ENCODE peak calls at places on chromosomes 1 and 21, in seven cellular contexts. J is CD4-positive, alpha-beta T cell; W is HFF-Myc; X is activated T-cell treated with anti-CD3 and anti-CD28 coated beads for 24 hours; O is BJ; E is NCI-H748 treated with DMSO at 0.1 percent for 48 hours; T is ELR. K is an unnamed sample.

GRCh38 chr1:6075747-6076146 is 30.1 kb downstream of the KCNAB2 start:
- DNase-seq in T (peak; percentile 49), X (no peak), O (no peak), J (no peak), W (no peak), E (no peak), K (no peak)

GRCh38 chr21:38913120-38913975 is 107.6 kb downstream of the ETS2 start:
- DNase-seq in E (no peak), X (no peak), T (peak; percentile 32), O (no peak), W (no peak), J (no peak), K (peak; percentile 92)

GRCh38 chr1:4657244-4657789 is 2.9 kb downstream of the AJAP1 start:
- DNase-seq in X (no peak), J (no peak), O (no peak), T (no peak), E (no peak), W (no peak), K (no peak)

GRCh38 chr1:182143825-182144661 is 82.5 kb upstream of the ZNF648 start:
- DNase-seq in T (no peak), E (no peak), X (no peak), W (peak; percentile 67), O (peak; percentile 69), J (no peak), K (peak; percentile 65)

GRCh38 chr21:33644383-33645074 is 2.2 kb downstream of the ITSN1 start:
- DNase-seq in X (no peak), J (no peak), T (peak; percentile 61), W (no peak), O (peak; percentile 56), E (no peak), K (no peak)

GRCh38 chr1:2373551-2374259 is 17.6 kb downstream of the MORN1 start:
- DNase-seq in O (no peak), T (no peak), W (no peak), J (no peak), E (no peak), X (no peak), K (no peak)

GRCh38 chr1:157272899-157273774 is 134.9 kb upstream of the ETV3 start:
- DNase-seq in J (no peak), O (no peak), X (no peak), E (no peak), T (no peak), W (no peak), K (no peak)

GRCh38 chr1:101388904-101389546 is 152.2 kb downstream of the S1PR1 start:
- DNase-seq in J (no peak), T (peak; percentile 14), X (no peak), O (no peak), W (no peak), E (no peak), K (no peak)